ENCODE peak calls at places on chromosome 13, in seven cellular contexts. One of them, this sample, is unnamed.

GRCh38 chr13:37306778-37307544 is 201.5 kb upstream of the CSNK1A1L start:
- DNase-seq in anterior cingulate cortex: no peak
- DNase-seq in IMR-90: peak; percentile 98
- DNase-seq in smooth muscle cell of the brain vasculature: peak; percentile 55
- DNase-seq in adipocyte: peak; percentile 83
- DNase-seq in activated CD4-positive, alpha-beta T cell treated with anti-CD3 and anti-CD28 coated beads, Interleukin-2, amount 50 U/mL, for 48 hours: no peak
- DNase-seq in iPS-NIHi11: no peak
- DNase-seq in this sample: no peak

GRCh38 chr13:99698816-99699099 is 197.5 kb downstream of the TM9SF2 start:
- DNase-seq in adipocyte: no peak
- DNase-seq in smooth muscle cell of the brain vasculature: no peak
- DNase-seq in anterior cingulate cortex: no peak
- DNase-seq in IMR-90: no peak
- DNase-seq in iPS-NIHi11: no peak
- DNase-seq in activated CD4-positive, alpha-beta T cell treated with anti-CD3 and anti-CD28 coated beads, Interleukin-2, amount 50 U/mL, for 48 hours: no peak
- DNase-seq in this sample: no peak

GRCh38 chr13:46469064-46469463 is 82.0 kb upstream of the RUBCNL start:
- DNase-seq in adipocyte: peak; percentile 80
- DNase-seq in activated CD4-positive, alpha-beta T cell treated with anti-CD3 and anti-CD28 coated beads, Interleukin-2, amount 50 U/mL, for 48 hours: no peak
- DNase-seq in anterior cingulate cortex: no peak
- DNase-seq in smooth muscle cell of the brain vasculature: no peak
- DNase-seq in iPS-NIHi11: no peak
- DNase-seq in IMR-90: no peak
- DNase-seq in this sample: no peak

GRCh38 chr13:32829269-32829668 is 187.0 kb upstream of the KL start:
- DNase-seq in anterior cingulate cortex: no peak
- DNase-seq in iPS-NIHi11: no peak
- DNase-seq in adipocyte: no peak
- DNase-seq in activated CD4-positive, alpha-beta T cell treated with anti-CD3 and anti-CD28 coated beads, Interleukin-2, amount 50 U/mL, for 48 hours: no peak
- DNase-seq in smooth muscle cell of the brain vasculature: no peak
- DNase-seq in IMR-90: no peak
- DNase-seq in this sample: no peak

GRCh38 chr13:28185256-28185655 is 46.9 kb downstream of the PAN3 start:
- DNase-seq in anterior cingulate cortex: no peak
- DNase-seq in IMR-90: no peak
- DNase-seq in adipocyte: no peak
- DNase-seq in iPS-NIHi11: no peak
- DNase-seq in activated CD4-positive, alpha-beta T cell treated with anti-CD3 and anti-CD28 coated beads, Interleukin-2, amount 50 U/mL, for 48 hours: no peak
- DNase-seq in smooth muscle cell of the brain vasculature: no peak
- DNase-seq in this sample: no peak

GRCh38 chr13:97339019-97339988 is 94.7 kb upstream of the RAP2A start:
- DNase-seq in anterior cingulate cortex: no peak
- DNase-seq in smooth muscle cell of the brain vasculature: no peak
- DNase-seq in IMR-90: peak; percentile 98
- DNase-seq in activated CD4-positive, alpha-beta T cell treated with anti-CD3 and anti-CD28 coated beads, Interleukin-2, amount 50 U/mL, for 48 hours: no peak
- DNase-seq in iPS-NIHi11: no peak
- DNase-seq in adipocyte: peak; percentile 91
- DNase-seq in this sample: no peak

GRCh38 chr13:97302611-97303010 is 80.5 kb downstream of the MBNL2 start:
- DNase-seq in activated CD4-positive, alpha-beta T cell treated with anti-CD3 and anti-CD28 coated beads, Interleukin-2, amount 50 U/mL, for 48 hours: no peak
- DNase-seq in anterior cingulate cortex: no peak
- DNase-seq in adipocyte: no peak
- DNase-seq in smooth muscle cell of the brain vasculature: no peak
- DNase-seq in IMR-90: no peak
- DNase-seq in iPS-NIHi11: no peak
- DNase-seq in this sample: no peak

GRCh38 chr13:30572859-30573275 is 44.9 kb upstream of the USPL1 start:
- DNase-seq in activated CD4-positive, alpha-beta T cell treated with anti-CD3 and anti-CD28 coated beads, Interleukin-2, amount 50 U/mL, for 48 hours: no peak
- DNase-seq in adipocyte: peak; percentile 78
- DNase-seq in IMR-90: peak; percentile 57
- DNase-seq in smooth muscle cell of the brain vasculature: peak; percentile 36
- DNase-seq in anterior cingulate cortex: no peak
- DNase-seq in iPS-NIHi11: peak; percentile 15
- DNase-seq in this sample: no peak

GRCh38 chr13:113758651-113759524 is at the start of gene TMEM255B:
- DNase-seq in anterior cingulate cortex: peak; percentile 46
- DNase-seq in smooth muscle cell of the brain vasculature: no peak
- DNase-seq in adipocyte: peak; percentile 90
- DNase-seq in iPS-NIHi11: peak; percentile 99
- DNase-seq in activated CD4-positive, alpha-beta T cell treated with anti-CD3 and anti-CD28 coated beads, Interleukin-2, amount 50 U/mL, for 48 hours: peak; percentile 86
- DNase-seq in IMR-90: peak; percentile 49
- DNase-seq in this sample: peak; percentile 85

GRCh38 chr13:107960301-107960700 is 255.0 kb downstream of the LIG4 start:
- DNase-seq in iPS-NIHi11: peak; percentile 26
- DNase-seq in adipocyte: peak; percentile 17
- DNase-seq in smooth muscle cell of the brain vasculature: no peak
- DNase-seq in anterior cingulate cortex: no peak
- DNase-seq in activated CD4-positive, alpha-beta T cell treated with anti-CD3 and anti-CD28 coated beads, Interleukin-2, amount 50 U/mL, for 48 hours: no peak
- DNase-seq in IMR-90: no peak
- DNase-seq in this sample: no peak

GRCh38 chr13:26425439-26426358 is 131.8 kb upstream of the WASF3 start:
- DNase-seq in activated CD4-positive, alpha-beta T cell treated with anti-CD3 and anti-CD28 coated beads, Interleukin-2, amount 50 U/mL, for 48 hours: no peak
- DNase-seq in iPS-NIHi11: no peak
- DNase-seq in anterior cingulate cortex: no peak
- DNase-seq in IMR-90: peak; percentile 88
- DNase-seq in smooth muscle cell of the brain vasculature: no peak
- DNase-seq in adipocyte: peak; percentile 59
- DNase-seq in this sample: no peak

GRCh38 chr13:93771782-93772181 is 545.2 kb downstream of the GPC6 start:
- DNase-seq in anterior cingulate cortex: no peak
- DNase-seq in IMR-90: peak; percentile 31
- DNase-seq in activated CD4-positive, alpha-beta T cell treated with anti-CD3 and anti-CD28 coated beads, Interleukin-2, amount 50 U/mL, for 48 hours: no peak
- DNase-seq in adipocyte: no peak
- DNase-seq in iPS-NIHi11: no peak
- DNase-seq in smooth muscle cell of the brain vasculature: no peak
- DNase-seq in this sample: no peak

GRCh38 chr13:22926176-22927007 is 254.4 kb upstream of the SGCG start:
- DNase-seq in activated CD4-positive, alpha-beta T cell treated with anti-CD3 and anti-CD28 coated beads, Interleukin-2, amount 50 U/mL, for 48 hours: no peak
- DNase-seq in smooth muscle cell of the brain vasculature: no peak
- DNase-seq in iPS-NIHi11: peak; percentile 76
- DNase-seq in adipocyte: no peak
- DNase-seq in IMR-90: no peak
- DNase-seq in anterior cingulate cortex: no peak
- DNase-seq in this sample: no peak

GRCh38 chr13:28609936-28610335 is 49.0 kb upstream of the POMP start:
- DNase-seq in anterior cingulate cortex: no peak
- DNase-seq in smooth muscle cell of the brain vasculature: no peak
- DNase-seq in IMR-90: peak; percentile 87
- DNase-seq in activated CD4-positive, alpha-beta T cell treated with anti-CD3 and anti-CD28 coated beads, Interleukin-2, amount 50 U/mL, for 48 hours: no peak
- DNase-seq in iPS-NIHi11: no peak
- DNase-seq in adipocyte: peak; percentile 42
- DNase-seq in this sample: no peak

GRCh38 chr13:105033999-105034398 is 1501.5 kb downstream of the EFNB2 start:
- DNase-seq in adipocyte: no peak
- DNase-seq in iPS-NIHi11: no peak
- DNase-seq in anterior cingulate cortex: no peak
- DNase-seq in IMR-90: no peak
- DNase-seq in smooth muscle cell of the brain vasculature: no peak
- DNase-seq in activated CD4-positive, alpha-beta T cell treated with anti-CD3 and anti-CD28 coated beads, Interleukin-2, amount 50 U/mL, for 48 hours: no peak
- DNase-seq in this sample: no peak

GRCh38 chr13:32430018-32430747 is 2.3 kb upstream of the N4BP2L1 start:
- DNase-seq in adipocyte: no peak
- DNase-seq in anterior cingulate cortex: no peak
- DNase-seq in smooth muscle cell of the brain vasculature: no peak
- DNase-seq in activated CD4-positive, alpha-beta T cell treated with anti-CD3 and anti-CD28 coated beads, Interleukin-2, amount 50 U/mL, for 48 hours: no peak
- DNase-seq in iPS-NIHi11: no peak
- DNase-seq in IMR-90: peak; percentile 23
- DNase-seq in this sample: no peak

GRCh38 chr13:43309301-43309700 is 285.9 kb downstream of the DNAJC15 start:
- DNase-seq in IMR-90: peak; percentile 44
- DNase-seq in adipocyte: no peak
- DNase-seq in activated CD4-positive, alpha-beta T cell treated with anti-CD3 and anti-CD28 coated beads, Interleukin-2, amount 50 U/mL, for 48 hours: no peak
- DNase-seq in iPS-NIHi11: no peak
- DNase-seq in anterior cingulate cortex: no peak
- DNase-seq in smooth muscle cell of the brain vasculature: no peak
- DNase-seq in this sample: no peak

GRCh38 chr13:111114362-111115050 is 604 bp upstream of the ARHGEF7 start:
- DNase-seq in adipocyte: peak; percentile 87
- DNase-seq in smooth muscle cell of the brain vasculature: no peak
- DNase-seq in activated CD4-positive, alpha-beta T cell treated with anti-CD3 and anti-CD28 coated beads, Interleukin-2, amount 50 U/mL, for 48 hours: peak; percentile 13
- DNase-seq in anterior cingulate cortex: no peak
- DNase-seq in IMR-90: peak; percentile 43
- DNase-seq in iPS-NIHi11: peak; percentile 52
- DNase-seq in this sample: peak; percentile 38

GRCh38 chr13:112708560-112709240 is 18.9 kb downstream of the ATP11A start:
- DNase-seq in smooth muscle cell of the brain vasculature: no peak
- DNase-seq in adipocyte: no peak
- DNase-seq in iPS-NIHi11: no peak
- DNase-seq in anterior cingulate cortex: no peak
- DNase-seq in IMR-90: no peak
- DNase-seq in activated CD4-positive, alpha-beta T cell treated with anti-CD3 and anti-CD28 coated beads, Interleukin-2, amount 50 U/mL, for 48 hours: no peak
- DNase-seq in this sample: no peak

GRCh38 chr13:99162543-99162942 is 38.1 kb upstream of the UBAC2 start:
- DNase-seq in IMR-90: no peak
- DNase-seq in iPS-NIHi11: no peak
- DNase-seq in smooth muscle cell of the brain vasculature: no peak
- DNase-seq in anterior cingulate cortex: no peak
- DNase-seq in activated CD4-positive, alpha-beta T cell treated with anti-CD3 and anti-CD28 coated beads, Interleukin-2, amount 50 U/mL, for 48 hours: no peak
- DNase-seq in adipocyte: no peak
- DNase-seq in this sample: no peak

GRCh38 chr13:30978981-30979956 is 46.8 kb downstream of the TEX26 start:
- DNase-seq in iPS-NIHi11: peak; percentile 58
- DNase-seq in anterior cingulate cortex: no peak
- DNase-seq in adipocyte: no peak
- DNase-seq in smooth muscle cell of the brain vasculature: no peak
- DNase-seq in IMR-90: no peak
- DNase-seq in activated CD4-positive, alpha-beta T cell treated with anti-CD3 and anti-CD28 coated beads, Interleukin-2, amount 50 U/mL, for 48 hours: peak; percentile 61
- DNase-seq in this sample: peak; percentile 31

GRCh38 chr13:20188649-20189553 is 3.8 kb downstream of the GJB2 start:
- DNase-seq in smooth muscle cell of the brain vasculature: no peak
- DNase-seq in adipocyte: no peak
- DNase-seq in IMR-90: no peak
- DNase-seq in iPS-NIHi11: peak; percentile 42
- DNase-seq in activated CD4-positive, alpha-beta T cell treated with anti-CD3 and anti-CD28 coated beads, Interleukin-2, amount 50 U/mL, for 48 hours: no peak
- DNase-seq in anterior cingulate cortex: no peak
- DNase-seq in this sample: no peak

GRCh38 chr13:54092686-54093085 is 1064.1 kb downstream of the OLFM4 start:
- DNase-seq in IMR-90: no peak
- DNase-seq in adipocyte: no peak
- DNase-seq in iPS-NIHi11: no peak
- DNase-seq in activated CD4-positive, alpha-beta T cell treated with anti-CD3 and anti-CD28 coated beads, Interleukin-2, amount 50 U/mL, for 48 hours: no peak
- DNase-seq in smooth muscle cell of the brain vasculature: no peak
- DNase-seq in anterior cingulate cortex: no peak
- DNase-seq in this sample: no peak

GRCh38 chr13:81745391-81745790 is 1404.5 kb upstream of the SPRY2 start:
- DNase-seq in activated CD4-positive, alpha-beta T cell treated with anti-CD3 and anti-CD28 coated beads, Interleukin-2, amount 50 U/mL, for 48 hours: no peak
- DNase-seq in iPS-NIHi11: no peak
- DNase-seq in IMR-90: no peak
- DNase-seq in anterior cingulate cortex: no peak
- DNase-seq in adipocyte: no peak
- DNase-seq in smooth muscle cell of the brain vasculature: no peak
- DNase-seq in this sample: no peak

GRCh38 chr13:24995225-24995804 is 100.6 kb upstream of the PABPC3 start:
- DNase-seq in anterior cingulate cortex: no peak
- DNase-seq in smooth muscle cell of the brain vasculature: peak; percentile 70
- DNase-seq in iPS-NIHi11: peak; percentile 68
- DNase-seq in IMR-90: peak; percentile 82
- DNase-seq in adipocyte: peak; percentile 96
- DNase-seq in activated CD4-positive, alpha-beta T cell treated with anti-CD3 and anti-CD28 coated beads, Interleukin-2, amount 50 U/mL, for 48 hours: peak; percentile 62
- DNase-seq in this sample: peak; percentile 24

GRCh38 chr13:111503376-111503775 is 182.9 kb downstream of the TEX29 start:
- DNase-seq in IMR-90: no peak
- DNase-seq in iPS-NIHi11: no peak
- DNase-seq in anterior cingulate cortex: no peak
- DNase-seq in adipocyte: no peak
- DNase-seq in activated CD4-positive, alpha-beta T cell treated with anti-CD3 and anti-CD28 coated beads, Interleukin-2, amount 50 U/mL, for 48 hours: no peak
- DNase-seq in smooth muscle cell of the brain vasculature: no peak
- DNase-seq in this sample: no peak

GRCh38 chr13:36516225-36516624 is 83.9 kb downstream of the CCNA1 start:
- DNase-seq in anterior cingulate cortex: no peak
- DNase-seq in iPS-NIHi11: no peak
- DNase-seq in activated CD4-positive, alpha-beta T cell treated with anti-CD3 and anti-CD28 coated beads, Interleukin-2, amount 50 U/mL, for 48 hours: no peak
- DNase-seq in IMR-90: no peak
- DNase-seq in adipocyte: no peak
- DNase-seq in smooth muscle cell of the brain vasculature: no peak
- DNase-seq in this sample: no peak

GRCh38 chr13:112616586-112617381 is 28.8 kb upstream of the TUBGCP3 start:
- DNase-seq in anterior cingulate cortex: no peak
- DNase-seq in smooth muscle cell of the brain vasculature: no peak
- DNase-seq in IMR-90: peak; percentile 52
- DNase-seq in activated CD4-positive, alpha-beta T cell treated with anti-CD3 and anti-CD28 coated beads, Interleukin-2, amount 50 U/mL, for 48 hours: peak; percentile 21
- DNase-seq in iPS-NIHi11: peak; percentile 73
- DNase-seq in adipocyte: peak; percentile 60
- DNase-seq in this sample: no peak

GRCh38 chr13:22736084-22736767 is 444.6 kb upstream of the SGCG start:
- DNase-seq in adipocyte: no peak
- DNase-seq in activated CD4-positive, alpha-beta T cell treated with anti-CD3 and anti-CD28 coated beads, Interleukin-2, amount 50 U/mL, for 48 hours: no peak
- DNase-seq in IMR-90: no peak
- DNase-seq in smooth muscle cell of the brain vasculature: no peak
- DNase-seq in iPS-NIHi11: no peak
- DNase-seq in anterior cingulate cortex: no peak
- DNase-seq in this sample: no peak